ENCODE peak calls at places on chromosome 2, in nine cellular contexts. P is Peyer's patch, Z is transverse colon, E is HepG2, M is GM12878, W is adrenal gland, K is vagina, T is IMR-90, G is body of pancreas. U is an unnamed sample. For H3K27me3 and H3K4me1, the result is how much of the 10 kb centered on the place peaks cover.

GRCh38 chr2:105055613-105056012 is 17.7 kb downstream of the MRPS9 start:
- DNase-seq in P (no peak), Z (no peak), E (no peak), M (no peak), W (no peak), K (no peak), T (no peak), G (no peak), U (no peak)

GRCh38 chr2:187453078-187453641 is 5.1 kb upstream of the CALCRL start:
- DNase-seq in P (no peak), Z (no peak), E (no peak), M (no peak), W (no peak), K (no peak), T (peak), G (no peak), U (no peak)

GRCh38 chr2:216211141-216211540 is 102.0 kb downstream of the XRCC5 start:
- DNase-seq in P (no peak), Z (no peak), E (no peak), M (no peak), W (no peak), K (no peak), T (no peak), G (no peak), U (no peak)

GRCh38 chr2:220077488-220077887 is 450.1 kb downstream of the SLC4A3 start:
- DNase-seq in P (no peak), Z (no peak), E (no peak), M (no peak), W (no peak), K (no peak), T (peak), G (no peak), U (no peak)

GRCh38 chr2:1685957-1686783 is 58.1 kb downstream of the PXDN start:
- DNase-seq in P (no peak), Z (no peak), E (no peak), M (no peak), W (no peak), K (peak), T (peak), G (no peak), U (no peak)

GRCh38 chr2:23760746-23761145 is 166.2 kb downstream of the ATAD2B start:
- DNase-seq in P (no peak), Z (no peak), E (peak), M (no peak), W (no peak), K (no peak), T (peak), G (no peak), U (no peak)

GRCh38 chr2:238847841-238848565 is at the start of gene TWIST2:
- DNase-seq in P (peak), Z (peak), E (no peak), M (no peak), W (peak), K (peak), T (peak), G (peak), U (no peak)

GRCh38 chr2:198630384-198630783 is 826.0 kb downstream of the PLCL1 start:
- DNase-seq in P (no peak), Z (no peak), E (no peak), M (no peak), W (no peak), K (no peak), T (no peak), G (no peak), U (no peak)

GRCh38 chr2:222430071-222430470 is 5.7 kb downstream of the SGPP2 start:
- DNase-seq in P (no peak), Z (no peak), E (no peak), M (no peak), W (no peak), K (no peak), T (no peak), G (no peak), U (no peak)

GRCh38 chr2:239369631-239370161 is 31.1 kb downstream of the HDAC4 start:
- DNase-seq in P (peak), Z (peak), E (no peak), M (peak), W (peak), K (no peak), T (no peak), G (peak), U (no peak)

GRCh38 chr2:113281920-113282746 is 3.4 kb upstream of the PAX8 start:
- DNase-seq in P (no peak), Z (no peak), E (peak), M (no peak), W (no peak), K (no peak), T (peak), G (no peak), U (no peak)

GRCh38 chr2:205456682-205457081 is 225.6 kb upstream of the NRP2 start:
- DNase-seq in P (no peak), Z (no peak), E (no peak), M (no peak), W (no peak), K (no peak), T (no peak), G (no peak), U (no peak)

GRCh38 chr2:219282375-219282774 is 3.2 kb downstream of the DNAJB2 start:
- DNase-seq in P (no peak), Z (no peak), E (no peak), M (no peak), W (no peak), K (no peak), T (no peak), G (no peak), U (no peak)

GRCh38 chr2:41741951-41742563 is 305.8 kb upstream of the PKDCC start:
- DNase-seq in P (no peak), Z (no peak), E (no peak), M (no peak), W (no peak), K (no peak), T (no peak), G (no peak), U (no peak)

GRCh38 chr2:241797441-241798080 is 11.4 kb upstream of the NEU4 start:
- DNase-seq in P (peak), Z (peak), E (no peak), M (no peak), W (no peak), K (no peak), T (no peak), G (no peak), U (no peak)

GRCh38 chr2:120308038-120308910 is 37.7 kb upstream of the INHBB start:
- DNase-seq in P (no peak), Z (no peak), E (no peak), M (peak), W (no peak), K (no peak), T (no peak), G (no peak), U (no peak)

GRCh38 chr2:158928965-158929364 is 39.5 kb upstream of the TANC1 start:
- DNase-seq in P (no peak), Z (peak), E (no peak), M (no peak), W (no peak), K (no peak), T (no peak), G (no peak), U (no peak)

GRCh38 chr2:54768772-54769428 is 45.4 kb downstream of the EML6 start:
- DNase-seq in P (no peak), Z (no peak), E (no peak), M (no peak), W (no peak), K (no peak), T (no peak), G (no peak), U (no peak)

GRCh38 chr2:74708883-74709282 is 54.8 kb downstream of the SEMA4F start:
- DNase-seq in P (no peak), Z (no peak), E (peak), M (no peak), W (no peak), K (no peak), T (peak), G (no peak), U (no peak)

GRCh38 chr2:144367030-144367429 is 152.9 kb downstream of the ZEB2 start:
- DNase-seq in P (no peak), Z (no peak), E (no peak), M (no peak), W (no peak), K (no peak), T (no peak), G (no peak), U (no peak)
- TF ChIP-seq POLR2A in P (no peak), Z (no peak), E (no peak), M (no peak), W (no peak), K (no peak), T (no peak), G (no peak), U (no peak)

DNA sequence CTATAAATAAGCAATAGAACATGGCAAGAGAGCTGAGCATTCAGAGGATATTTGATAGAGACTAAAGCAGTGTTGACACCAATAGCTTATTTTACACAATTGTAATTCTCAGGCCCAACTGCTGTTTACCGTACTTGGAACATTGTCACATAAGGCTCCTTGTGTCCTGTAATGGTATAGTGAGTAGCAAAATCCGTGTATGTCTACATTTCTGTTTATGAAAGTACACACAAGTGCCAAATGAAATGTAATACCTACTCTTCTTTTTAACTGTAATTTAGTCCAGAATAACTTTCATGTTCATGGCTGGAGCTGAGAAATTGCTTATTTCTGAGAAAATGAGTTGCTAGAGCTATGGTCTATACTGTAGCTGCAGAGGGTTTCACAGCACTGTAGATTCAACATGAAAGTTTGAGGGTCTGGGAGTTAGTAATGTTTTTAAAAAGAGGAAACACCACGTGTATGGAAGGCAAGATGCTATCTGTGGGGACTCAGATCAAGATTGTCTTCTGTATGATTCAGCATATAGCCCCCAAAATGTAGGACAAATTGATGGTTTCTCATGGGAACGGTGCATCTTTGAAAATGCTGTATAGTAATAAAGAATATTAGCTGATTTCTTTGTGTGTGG is 110.2 kb upstream of the NOSTRIN start:
- DNase-seq in P (no peak), Z (no peak), E (no peak), M (no peak), W (no peak), K (no peak), T (no peak), G (no peak), U (no peak)
- H3K27me3 ChIP-seq in P (under half), Z (under half), E (under half), M (under half), W (under half), K (under half), T (under half), G (under half), U (under half)

GRCh38 chr2:9377461-9378097 is 45.7 kb downstream of the ITGB1BP1 start:
- DNase-seq in P (peak), Z (no peak), E (no peak), M (no peak), W (no peak), K (no peak), T (no peak), G (no peak), U (no peak)

GRCh38 chr2:9373505-9373904 is 49.8 kb downstream of the ITGB1BP1 start:
- DNase-seq in P (no peak), Z (no peak), E (no peak), M (no peak), W (no peak), K (no peak), T (no peak), G (no peak), U (no peak)

GRCh38 chr2:9373047-9373446 is 50.3 kb downstream of the ITGB1BP1 start:
- DNase-seq in P (no peak), Z (no peak), E (no peak), M (no peak), W (no peak), K (no peak), T (no peak), G (no peak), U (no peak)

GRCh38 chr2:9375857-9376428 is 47.4 kb downstream of the ITGB1BP1 start:
- DNase-seq in P (peak), Z (no peak), E (no peak), M (no peak), W (no peak), K (no peak), T (no peak), G (no peak), U (no peak)

GRCh38 chr2:9374071-9374730 is 49.1 kb downstream of the ITGB1BP1 start:
- DNase-seq in P (no peak), Z (no peak), E (peak), M (no peak), W (no peak), K (no peak), T (no peak), G (no peak), U (no peak)
- H3K4me1 ChIP-seq in P (under half), Z (under half), E (under half), M (under half), W (under half), K (under half), T (under half), G (under half), U (under half)

DNA sequence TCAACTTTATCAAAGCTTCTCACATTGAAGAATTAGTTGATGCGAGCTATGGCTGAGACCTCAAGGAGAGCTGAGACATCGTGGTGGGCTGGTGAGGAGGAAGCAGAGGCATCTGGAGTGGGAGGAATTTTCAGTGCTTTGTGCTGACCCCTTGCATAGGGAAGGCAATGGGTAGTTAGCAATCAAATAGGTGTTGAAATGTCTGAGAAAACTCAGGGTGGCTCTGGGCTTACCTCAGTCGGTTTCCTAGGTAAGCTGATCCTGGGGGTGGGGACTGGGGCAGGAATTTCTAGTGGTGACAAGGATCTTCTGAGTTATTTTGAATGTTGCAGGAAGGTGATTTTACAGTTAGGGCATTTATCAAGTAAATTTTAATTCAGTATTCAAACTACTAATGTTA is 20.7 kb upstream of the DPP10 start:
- DNase-seq in P (no peak), Z (no peak), E (no peak), M (no peak), W (no peak), K (no peak), T (no peak), G (no peak), U (no peak)
- TF ChIP-seq POLR2A in P (no peak), Z (no peak), E (no peak), M (no peak), W (no peak), K (no peak), T (no peak), G (no peak), U (no peak)

GRCh38 chr2:98935111-98935770 is 784 bp downstream of the CRACDL start:
- DNase-seq in P (no peak), Z (no peak), E (no peak), M (no peak), W (no peak), K (no peak), T (no peak), G (no peak), U (no peak)

GRCh38 chr2:98935777-98936132 is 270 bp downstream of the CRACDL start:
- DNase-seq in P (peak), Z (no peak), E (no peak), M (no peak), W (no peak), K (no peak), T (no peak), G (no peak), U (no peak)

GRCh38 chr2:98937906-98938305 is 1.9 kb upstream of the CRACDL start:
- DNase-seq in P (no peak), Z (no peak), E (no peak), M (no peak), W (no peak), K (no peak), T (no peak), G (no peak), U (no peak)

GRCh38 chr2:98936917-98937351 is 909 bp upstream of the CRACDL start:
- DNase-seq in P (peak), Z (no peak), E (no peak), M (no peak), W (no peak), K (no peak), T (no peak), G (no peak), U (no peak)

DNA sequence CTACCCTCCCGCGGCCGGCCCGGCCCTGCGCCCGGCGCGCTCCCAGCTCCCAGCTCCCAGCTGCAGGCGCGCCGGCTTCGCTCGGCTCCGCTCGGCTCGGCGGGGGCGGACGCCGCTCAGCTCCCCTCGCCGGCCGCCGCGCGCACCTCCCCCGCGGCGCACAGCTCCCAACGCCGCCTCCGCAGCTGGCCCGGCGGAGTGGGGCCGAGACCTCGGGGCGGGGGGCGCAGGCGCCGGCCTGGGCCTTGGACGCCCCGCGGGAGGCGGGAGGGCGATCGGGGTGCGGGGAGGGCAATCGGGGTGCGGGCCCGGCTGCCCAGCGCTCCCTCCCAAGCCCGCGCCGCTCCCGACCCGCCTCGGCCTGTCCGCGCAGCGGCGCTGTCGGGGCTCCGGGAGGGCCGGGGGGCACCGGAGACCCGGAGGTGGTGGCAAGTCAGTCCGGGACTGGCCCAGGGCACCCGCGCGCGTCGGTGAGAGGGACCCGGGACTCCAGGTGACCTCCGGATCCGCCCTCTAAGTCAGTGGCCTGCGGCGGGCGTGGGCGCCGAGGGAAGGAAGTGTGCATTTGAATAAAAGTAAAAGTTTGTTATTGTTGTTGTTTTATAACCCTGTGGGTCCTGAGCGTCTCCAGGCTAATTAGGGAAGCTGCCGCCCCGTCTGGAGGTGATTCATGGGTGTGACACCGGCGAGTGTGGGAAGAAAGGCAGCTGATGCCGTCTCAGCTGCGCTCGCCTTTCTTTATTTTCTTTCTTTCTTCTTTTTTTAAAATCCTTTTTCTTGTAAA is at the start of gene CRACDL:
- DNase-seq in P (peak), Z (no peak), E (no peak), M (no peak), W (no peak), K (no peak), T (no peak), G (peak), U (no peak)
- H3K27me3 ChIP-seq in P (under half), Z (half or more), E (half or more), M (under half), W (under half), K (under half), T (half or more), G (under half), U (under half)

GRCh38 chr2:65608966-65609365 is 176.6 kb upstream of the SPRED2 start:
- DNase-seq in P (no peak), Z (no peak), E (no peak), M (no peak), W (no peak), K (no peak), T (no peak), G (no peak), U (no peak)

GRCh38 chr2:65608391-65608790 is 176.0 kb upstream of the SPRED2 start:
- DNase-seq in P (no peak), Z (no peak), E (no peak), M (no peak), W (no peak), K (no peak), T (no peak), G (no peak), U (no peak)

GRCh38 chr2:65612654-65613053 is 180.3 kb upstream of the SPRED2 start:
- DNase-seq in P (no peak), Z (no peak), E (no peak), M (no peak), W (no peak), K (no peak), T (no peak), G (no peak), U (no peak)

GRCh38 chr2:65613968-65614555 is 181.7 kb upstream of the SPRED2 start:
- DNase-seq in P (no peak), Z (no peak), E (no peak), M (no peak), W (no peak), K (no peak), T (no peak), G (no peak), U (no peak)

GRCh38 chr2:65611488-65611887 is 179.1 kb upstream of the SPRED2 start:
- DNase-seq in P (no peak), Z (no peak), E (no peak), M (no peak), W (no peak), K (no peak), T (no peak), G (no peak), U (no peak)
- H3K4me1 ChIP-seq in P (under half), Z (under half), E (under half), M (under half), W (under half), K (under half), T (under half), G (under half), U (under half)

GRCh38 chr2:202870431-202871160 is 970 bp downstream of the ICA1L start:
- DNase-seq in P (peak), Z (peak), E (peak), M (no peak), W (peak), K (no peak), T (peak), G (peak), U (peak)
- TF ChIP-seq POLR2A in P (no peak), Z (no peak), E (peak), M (no peak), W (peak), K (no peak), T (no peak), G (peak), U (no peak)